ENCODE peak calls at places on chromosomes 1 and 21, in eight cellular contexts. L is tibial nerve, H is vagina, Y is psoas muscle, J is heart right ventricle, P is AG04450, Q is brain microvascular endothelial cell, U is mammary epithelial cell. I is an unnamed sample.

GRCh38 chr1:229885568-229886495 is 181.2 kb upstream of the GALNT2 start:
- DNase-seq in L (peak; percentile 2), H (peak; percentile 42), Y (no peak), J (no peak), P (no peak), Q (no peak), U (no peak), I (no peak)

GRCh38 chr21:46662367-46662654 is 26.8 kb downstream of the PRMT2 start:
- DNase-seq in L (no peak), H (no peak), Y (peak; percentile 48), J (no peak), P (no peak), Q (no peak), U (no peak), I (no peak)

GRCh38 chr1:101567582-101568189 is 330.9 kb downstream of the S1PR1 start:
- DNase-seq in L (no peak), H (no peak), Y (no peak), J (peak; percentile 19), P (no peak), Q (peak; percentile 11), U (peak; percentile 20), I (no peak)

GRCh38 chr1:150221552-150221951 is 14.4 kb downstream of the ANP32E start:
- DNase-seq in L (no peak), H (no peak), Y (no peak), J (no peak), P (no peak), Q (peak; percentile 29), U (no peak), I (no peak)

GRCh38 chr1:156727914-156728598 is at the start of gene METTL25B:
- DNase-seq in L (peak; percentile 65), H (peak; percentile 96), Y (peak; percentile 92), J (peak; percentile 80), P (no peak), Q (peak; percentile 54), U (peak; percentile 82), I (peak; percentile 92)

GRCh38 chr1:36323636-36324321 is at the start of gene EVA1B:
- DNase-seq in L (peak; percentile 57), H (no peak), Y (peak; percentile 88), J (peak; percentile 89), P (no peak), Q (peak; percentile 77), U (peak; percentile 43), I (peak; percentile 92)

GRCh38 chr1:66244429-66244828 is 289.5 kb upstream of the SGIP1 start:
- DNase-seq in L (no peak), H (no peak), Y (no peak), J (no peak), P (no peak), Q (peak; percentile 17), U (peak; percentile 68), I (no peak)

GRCh38 chr1:230632273-230632873 is 9.9 kb upstream of the COG2 start:
- DNase-seq in L (no peak), H (no peak), Y (no peak), J (no peak), P (no peak), Q (peak; percentile 26), U (peak; percentile 39), I (no peak)

GRCh38 chr21:41483415-41483814 is 24.5 kb downstream of the TMPRSS2 start:
- DNase-seq in L (no peak), H (no peak), Y (no peak), J (no peak), P (no peak), Q (no peak), U (no peak), I (no peak)

GRCh38 chr1:32044246-32044645 is 28.5 kb upstream of the TMEM39B start:
- DNase-seq in L (no peak), H (no peak), Y (no peak), J (no peak), P (no peak), Q (no peak), U (no peak), I (no peak)

GRCh38 chr1:43912607-43913006 is 21.0 kb upstream of the ARTN start:
- DNase-seq in L (no peak), H (no peak), Y (peak; percentile 65), J (no peak), P (peak; percentile 54), Q (no peak), U (peak; percentile 83), I (no peak)

GRCh38 chr1:43732132-43732531 is 24.8 kb downstream of the ST3GAL3 start:
- DNase-seq in L (no peak), H (no peak), Y (no peak), J (no peak), P (no peak), Q (no peak), U (no peak), I (no peak)

GRCh38 chr1:147267711-147268110 is 25.2 kb downstream of the CHD1L start:
- DNase-seq in L (no peak), H (no peak), Y (no peak), J (no peak), P (no peak), Q (no peak), U (no peak), I (no peak)

GRCh38 chr1:70318191-70318590 is 36.3 kb downstream of the ANKRD13C start:
- DNase-seq in L (no peak), H (no peak), Y (no peak), J (no peak), P (no peak), Q (no peak), U (no peak), I (no peak)

GRCh38 chr1:70317087-70317486 is 37.4 kb downstream of the ANKRD13C start:
- DNase-seq in L (no peak), H (no peak), Y (no peak), J (no peak), P (no peak), Q (no peak), U (no peak), I (no peak)

GRCh38 chr1:70311369-70311768 is 43.2 kb downstream of the ANKRD13C start:
- DNase-seq in L (no peak), H (no peak), Y (no peak), J (no peak), P (no peak), Q (no peak), U (no peak), I (no peak)

GRCh38 chr1:70315782-70316181 is 38.7 kb downstream of the ANKRD13C start:
- DNase-seq in L (no peak), H (no peak), Y (no peak), J (no peak), P (no peak), Q (no peak), U (no peak), I (no peak)

GRCh38 chr1:70314706-70315304 is 39.7 kb downstream of the ANKRD13C start:
- DNase-seq in L (no peak), H (no peak), Y (no peak), J (no peak), P (no peak), Q (no peak), U (no peak), I (no peak)
- TF ChIP-seq CTCF in L (no peak), H (no peak), Y (no peak), J (no peak), P (no peak), Q (no peak), U (no peak), I (no peak)

DNA sequence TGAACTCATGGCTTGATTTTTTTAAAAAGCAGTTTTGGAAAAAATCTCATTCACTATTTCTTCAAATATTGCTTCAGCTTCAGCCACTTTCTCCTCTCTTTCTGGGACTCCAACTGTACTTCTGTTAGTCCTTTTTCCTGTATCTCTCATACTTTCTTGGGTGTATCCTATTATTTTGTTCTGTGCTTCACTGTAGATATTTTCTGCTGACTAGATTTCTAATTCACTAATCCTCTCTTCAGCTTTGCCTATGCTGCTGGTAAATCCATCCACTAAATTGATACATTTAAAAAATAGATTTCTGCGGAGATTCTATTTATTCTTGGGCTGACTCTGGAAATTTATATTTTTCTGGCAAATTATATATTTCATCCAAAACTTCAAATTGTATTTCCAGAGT is 4.9 kb upstream of the KCNE2 start:
- DNase-seq in L (no peak), H (no peak), Y (no peak), J (no peak), P (no peak), Q (no peak), U (no peak), I (no peak)
- H3K27ac ChIP-seq in L (no peak overlapping the region), H (no peak overlapping the region), Y (no peak overlapping the region), J (no peak overlapping the region), P (no peak overlapping the region), Q (no peak overlapping the region), U (no peak overlapping the region), I (no peak overlapping the region)

DNA sequence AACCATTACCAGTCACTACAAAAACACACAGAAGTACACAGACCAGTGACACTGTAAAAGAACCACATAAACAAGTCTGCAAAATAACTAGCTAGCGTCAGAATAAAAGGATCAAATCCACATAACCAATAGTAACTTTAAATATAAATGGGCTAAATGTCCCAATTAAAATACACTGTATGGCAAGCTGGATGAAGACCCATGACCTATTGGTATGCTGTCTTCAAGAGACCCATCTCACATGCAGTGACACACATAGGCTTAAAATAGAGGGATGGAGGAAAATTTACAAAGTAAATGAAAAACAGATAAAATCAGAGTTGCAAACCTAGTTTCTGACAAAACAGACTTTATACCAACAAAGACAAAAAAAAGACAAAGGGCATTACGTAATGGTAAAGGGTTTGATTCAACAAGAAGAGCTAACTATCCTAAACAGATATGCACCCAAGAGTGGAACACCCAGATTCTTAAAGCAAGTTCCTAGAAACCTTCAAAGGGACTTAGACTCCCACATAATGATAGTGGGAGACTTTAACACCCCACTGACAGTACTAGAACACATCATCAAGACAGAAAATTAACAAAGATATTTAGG is 196.9 kb downstream of the TBX15 start:
- DNase-seq in L (no peak), H (no peak), Y (no peak), J (no peak), P (no peak), Q (no peak), U (no peak), I (no peak)
- H3K4me3 ChIP-seq in L (no peak overlapping the region), H (no peak overlapping the region), Y (no peak overlapping the region), J (no peak overlapping the region), P (no peak overlapping the region), Q (no peak overlapping the region), U (no peak overlapping the region), I (no peak overlapping the region)

GRCh38 chr1:177351361-177352108 is 180.8 kb downstream of the BRINP2 start:
- DNase-seq in L (no peak), H (no peak), Y (no peak), J (no peak), P (no peak), Q (no peak), U (no peak), I (no peak)

GRCh38 chr1:177360791-177361190 is 190.0 kb downstream of the BRINP2 start:
- DNase-seq in L (no peak), H (no peak), Y (no peak), J (no peak), P (no peak), Q (no peak), U (no peak), I (no peak)

GRCh38 chr1:177354247-177354646 is 183.5 kb downstream of the BRINP2 start:
- DNase-seq in L (no peak), H (no peak), Y (no peak), J (no peak), P (no peak), Q (no peak), U (peak; percentile 52), I (no peak)

DNA sequence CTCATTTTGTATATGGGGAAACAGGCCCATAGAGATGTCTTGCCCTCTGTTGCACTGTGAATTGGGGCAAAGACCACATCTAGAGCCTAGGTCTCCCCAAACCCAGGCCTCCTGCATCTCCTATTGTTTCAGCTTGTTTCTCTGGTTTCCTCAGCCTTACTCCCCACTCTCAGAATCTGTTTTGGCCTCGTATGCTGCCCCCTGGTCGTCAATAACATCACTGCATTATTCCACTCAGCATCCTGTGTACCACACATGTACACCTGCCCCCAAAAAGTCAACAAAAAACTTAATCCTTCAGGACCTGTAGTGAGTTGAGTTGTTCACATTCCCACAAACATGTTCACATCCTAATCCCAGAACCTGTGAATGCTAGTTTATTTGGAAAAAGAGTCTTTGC is 184.8 kb downstream of the BRINP2 start:
- DNase-seq in L (no peak), H (no peak), Y (no peak), J (no peak), P (peak; percentile 6), Q (peak; percentile 10), U (peak; percentile 41), I (no peak)
- TF ChIP-seq CTCF in L (peak; percentile 22), H (no peak), Y (peak; percentile 34), J (peak; percentile 51), P (peak; percentile 67), Q (peak; percentile 67), U (peak; percentile 59), I (no peak)